ENCODE peak calls at places on chromosomes 11 and 22, in eight cellular contexts. W is bronchial epithelial cell; Z is mesendoderm; P is astrocyte of the hippocampus; F is pons; X is hepatocyte; G is activated T-cell treated with anti-CD3 and anti-CD28 coated beads, Interleukin-2, amount 50 U/mL, for 72 hours; H is activated gamma-delta T cell treated with anti-CD3 and anti-CD28 coated beads, Interleukin-2, amount 50 U/mL, for 16 hours. E is an unnamed sample.

GRCh38 chr22:22520667-22521602 is 865 bp upstream of the ZNF280A start:
- DNase-seq in W (no peak), Z (peak; percentile 5), P (no peak), F (no peak), X (peak; percentile 8), G (no peak), H (no peak), E (no peak)

GRCh38 chr11:7551571-7551970 is 37.8 kb downstream of the PPFIBP2 start:
- DNase-seq in W (peak; percentile 49), Z (peak; percentile 13), P (peak; percentile 34), F (no peak), X (no peak), G (no peak), H (no peak), E (no peak)

GRCh38 chr11:27216268-27217149 is 146.5 kb downstream of the CCDC34 start:
- DNase-seq in W (no peak), Z (no peak), P (peak; percentile 60), F (peak; percentile 18), X (peak; percentile 54), G (no peak), H (no peak), E (peak; percentile 95)

GRCh38 chr22:31748490-31748889 is 1.4 kb downstream of the PRR14L start:
- DNase-seq in W (no peak), Z (peak; percentile 25), P (no peak), F (no peak), X (no peak), G (no peak), H (no peak), E (no peak)

GRCh38 chr22:46320716-46321386 is 14.7 kb upstream of the TRMU start:
- DNase-seq in W (no peak), Z (no peak), P (no peak), F (no peak), X (no peak), G (no peak), H (no peak), E (no peak)

GRCh38 chr22:19121631-19122142 is 525 bp downstream of the DGCR2 start:
- DNase-seq in W (no peak), Z (peak; percentile 59), P (peak; percentile 67), F (peak; percentile 21), X (peak; percentile 82), G (no peak), H (peak; percentile 6), E (peak; percentile 54)

GRCh38 chr22:48709453-48709852 is 1118.2 kb downstream of the BRD1 start:
- DNase-seq in W (no peak), Z (no peak), P (no peak), F (no peak), X (no peak), G (no peak), H (no peak), E (no peak)

GRCh38 chr11:134240592-134240991 is 12.6 kb downstream of the THYN1 start:
- DNase-seq in W (no peak), Z (no peak), P (no peak), F (no peak), X (no peak), G (no peak), H (no peak), E (no peak)

GRCh38 chr11:10688401-10688800 is 5.2 kb downstream of the IRAG1 start:
- DNase-seq in W (peak; percentile 91), Z (peak; percentile 45), P (peak; percentile 65), F (no peak), X (no peak), G (no peak), H (no peak), E (no peak)

GRCh38 chr11:1749787-1750351 is 526 bp downstream of the IFITM10 start:
- DNase-seq in W (peak; percentile 86), Z (no peak), P (peak; percentile 81), F (no peak), X (peak; percentile 62), G (no peak), H (no peak), E (no peak)

GRCh38 chr22:40975346-40975745 is 24.2 kb downstream of the RBX1 start:
- DNase-seq in W (no peak), Z (no peak), P (no peak), F (no peak), X (no peak), G (no peak), H (no peak), E (no peak)

GRCh38 chr11:646214-646613 is 9.1 kb downstream of the DRD4 start:
- DNase-seq in W (no peak), Z (no peak), P (no peak), F (no peak), X (no peak), G (no peak), H (no peak), E (no peak)

GRCh38 chr11:10604340-10604748 is 35.9 kb upstream of the LYVE1 start:
- DNase-seq in W (peak; percentile 83), Z (no peak), P (peak; percentile 25), F (no peak), X (peak; percentile 35), G (no peak), H (no peak), E (peak; percentile 49)

GRCh38 chr11:102610198-102610597 is 14.9 kb downstream of the MMP20 start:
- DNase-seq in W (no peak), Z (no peak), P (no peak), F (no peak), X (no peak), G (no peak), H (no peak), E (no peak)

GRCh38 chr11:75816561-75817239 is 1.7 kb downstream of the UVRAG start:
- DNase-seq in W (no peak), Z (no peak), P (peak; percentile 23), F (no peak), X (no peak), G (no peak), H (no peak), E (no peak)

E was measured in SJCRH30.